ENCODE peak calls at places on chromosomes 5 and 9, in five cellular contexts. V is astrocyte, O is IMR-90, G is neural progenitor cell, Z is fibroblast of lung. M is an unnamed sample.

GRCh38 chr9:137273616-137274320 is 3.8 kb upstream of the TOR4A start:
- DNase-seq in V (no peak), O (no peak), G (no peak), Z (no peak), M (peak; percentile 44)

GRCh38 chr9:88544245-88544644 is 9.3 kb downstream of the NXNL2 start:
- DNase-seq in V (no peak), O (no peak), G (no peak), Z (no peak), M (no peak)

GRCh38 chr5:58999804-59000595 is 417.1 kb downstream of the RAB3C start:
- DNase-seq in V (peak; percentile 47), O (no peak), G (peak; percentile 29), Z (peak; percentile 66), M (peak; percentile 45)

GRCh38 chr9:108756746-108757490 is 98.9 kb downstream of the ACTL7B start:
- DNase-seq in V (no peak), O (no peak), G (peak; percentile 35), Z (no peak), M (no peak)

GRCh38 chr5:160330212-160330611 is 17.8 kb upstream of the CCNJL start:
- DNase-seq in V (no peak), O (no peak), G (no peak), Z (peak; percentile 24), M (no peak)

GRCh38 chr5:54753034-54753433 is 232.4 kb downstream of the ESM1 start:
- DNase-seq in V (peak; percentile 85), O (peak; percentile 79), G (no peak), Z (peak; percentile 88), M (no peak)

GRCh38 chr9:4180907-4181605 is 118.8 kb downstream of the GLIS3 start:
- DNase-seq in V (no peak), O (no peak), G (no peak), Z (no peak), M (no peak)

GRCh38 chr9:74960548-74960947 is 7.8 kb upstream of the C9orf40 start:
- DNase-seq in V (peak; percentile 39), O (peak; percentile 79), G (no peak), Z (peak; percentile 55), M (no peak)

GRCh38 chr5:95861858-95862561 is 39.5 kb upstream of the GLRX start:
- DNase-seq in V (peak; percentile 91), O (peak; percentile 60), G (no peak), Z (peak; percentile 91), M (no peak)

GRCh38 chr5:72288923-72289322 is 31.1 kb downstream of the MRPS27 start:
- DNase-seq in V (no peak), O (no peak), G (no peak), Z (no peak), M (no peak)

GRCh38 chr9:37486616-37487544 is 1.1 kb downstream of the POLR1E start:
- DNase-seq in V (peak; percentile 96), O (peak; percentile 98), G (no peak), Z (peak; percentile 97), M (no peak)

GRCh38 chr5:73180561-73180960 is 7.6 kb downstream of the TMEM174 start:
- DNase-seq in V (peak; percentile 72), O (peak; percentile 49), G (no peak), Z (peak; percentile 81), M (no peak)

GRCh38 chr9:97354637-97355036 is 47.2 kb downstream of the CCDC180 start:
- DNase-seq in V (no peak), O (no peak), G (no peak), Z (no peak), M (no peak)

GRCh38 chr9:12718482-12719026 is 25.4 kb downstream of the TYRP1 start:
- DNase-seq in V (peak; percentile 90), O (peak; percentile 44), G (peak; percentile 82), Z (peak; percentile 93), M (no peak)

GRCh38 chr9:128406848-128407391 is 13.7 kb upstream of the CERCAM start:
- DNase-seq in V (peak; percentile 68), O (peak; percentile 50), G (peak; percentile 36), Z (peak; percentile 79), M (no peak)

GRCh38 chr5:80083115-80083890 is 48.2 kb downstream of the THBS4 start:
- DNase-seq in V (peak; percentile 68), O (peak; percentile 72), G (peak; percentile 87), Z (peak; percentile 75), M (peak; percentile 85)

GRCh38 chr9:115367780-115368179 is 249.8 kb upstream of the TNC start:
- DNase-seq in V (peak; percentile 43), O (peak; percentile 76), G (no peak), Z (peak; percentile 51), M (no peak)

GRCh38 chr5:122697171-122697570 is 77.7 kb upstream of the SNX2 start:
- DNase-seq in V (no peak), O (no peak), G (no peak), Z (no peak), M (no peak)

GRCh38 chr9:88013607-88014006 is 39.3 kb upstream of the CDK20 start:
- DNase-seq in V (no peak), O (no peak), G (no peak), Z (no peak), M (no peak)

GRCh38 chr5:132444061-132444460 is 46.5 kb downstream of the IRF1 start:
- DNase-seq in V (no peak), O (no peak), G (no peak), Z (no peak), M (no peak)

GRCh38 chr5:94140300-94140699 is 398.9 kb upstream of the POU5F2 start:
- DNase-seq in V (no peak), O (no peak), G (no peak), Z (no peak), M (no peak)
- H3K9me3 ChIP-seq in V (no peaks in the 10 kb centered on the region), O (no peaks in the 10 kb centered on the region), G (no peaks in the 10 kb centered on the region), Z (no peaks in the 10 kb centered on the region), M (peaks cover 3% of the 10 kb centered on the region)

GRCh38 chr5:124810420-124810819 is 64.0 kb upstream of the ZNF608 start:
- DNase-seq in V (no peak), O (no peak), G (no peak), Z (no peak), M (no peak)

GRCh38 chr5:124808842-124809268 is 62.4 kb upstream of the ZNF608 start:
- DNase-seq in V (no peak), O (no peak), G (no peak), Z (no peak), M (no peak)

GRCh38 chr5:124806026-124806856 is 59.8 kb upstream of the ZNF608 start:
- DNase-seq in V (peak; percentile 76), O (peak; percentile 81), G (peak; percentile 64), Z (peak; percentile 84), M (no peak)

GRCh38 chr5:124803617-124804331 is 57.3 kb upstream of the ZNF608 start:
- DNase-seq in V (no peak), O (no peak), G (no peak), Z (no peak), M (no peak)

DNA sequence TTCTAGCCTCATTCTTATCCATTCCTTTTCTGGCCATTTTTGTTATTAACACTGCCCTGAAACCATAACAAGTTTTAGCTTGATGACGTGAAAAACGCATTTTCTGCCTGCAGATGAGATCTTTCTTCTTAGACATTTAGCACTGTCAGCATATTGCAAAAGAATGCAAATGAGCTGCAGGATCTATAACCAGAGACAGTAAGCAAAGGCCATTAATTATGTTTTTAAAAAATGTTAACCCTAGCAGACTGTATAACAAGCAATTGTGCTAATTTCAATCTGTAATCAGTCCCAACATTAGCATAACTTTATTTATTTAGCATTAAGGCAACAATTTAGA is 60.4 kb upstream of the ZNF608 start:
- DNase-seq in V (no peak), O (no peak), G (no peak), Z (no peak), M (no peak)
- H2AFZ ChIP-seq in V (peak overlapping the region; percentile 58), O (no peak overlapping the region), G (no peak overlapping the region), Z (no peak overlapping the region), M (no peak overlapping the region)

GRCh38 chr5:157582731-157583580 is 7.4 kb upstream of the ADAM19 start:
- DNase-seq in V (no peak), O (no peak), G (no peak), Z (no peak), M (no peak)
- H3K9me3 ChIP-seq in V (no peaks in the 10 kb centered on the region), O (no peaks in the 10 kb centered on the region), G (no peaks in the 10 kb centered on the region), Z (no peaks in the 10 kb centered on the region), M (no peaks in the 10 kb centered on the region)

GRCh38 chr5:6949230-6949629 is 236.0 kb downstream of the TENT4A start:
- DNase-seq in V (no peak), O (no peak), G (no peak), Z (no peak), M (no peak)
- H2AFZ ChIP-seq in V (no peak overlapping the region), O (no peak overlapping the region), G (no peak overlapping the region), Z (no peak overlapping the region), M (no peak overlapping the region)

GRCh38 chr5:141398608-141399007 is 861 bp downstream of the PCDHGB5 start:
- DNase-seq in V (no peak), O (no peak), G (no peak), Z (no peak), M (no peak)

GRCh38 chr5:141389153-141390042 is 1.9 kb downstream of the PCDHGB4 start:
- DNase-seq in V (no peak), O (no peak), G (no peak), Z (no peak), M (no peak)

GRCh38 chr5:141388661-141389060 is 1.2 kb downstream of the PCDHGB4 start:
- DNase-seq in V (no peak), O (no peak), G (no peak), Z (no peak), M (no peak)

GRCh38 chr5:141393267-141393666 is 834 bp downstream of the PCDHGA8 start:
- DNase-seq in V (no peak), O (no peak), G (no peak), Z (no peak), M (no peak)

DNA sequence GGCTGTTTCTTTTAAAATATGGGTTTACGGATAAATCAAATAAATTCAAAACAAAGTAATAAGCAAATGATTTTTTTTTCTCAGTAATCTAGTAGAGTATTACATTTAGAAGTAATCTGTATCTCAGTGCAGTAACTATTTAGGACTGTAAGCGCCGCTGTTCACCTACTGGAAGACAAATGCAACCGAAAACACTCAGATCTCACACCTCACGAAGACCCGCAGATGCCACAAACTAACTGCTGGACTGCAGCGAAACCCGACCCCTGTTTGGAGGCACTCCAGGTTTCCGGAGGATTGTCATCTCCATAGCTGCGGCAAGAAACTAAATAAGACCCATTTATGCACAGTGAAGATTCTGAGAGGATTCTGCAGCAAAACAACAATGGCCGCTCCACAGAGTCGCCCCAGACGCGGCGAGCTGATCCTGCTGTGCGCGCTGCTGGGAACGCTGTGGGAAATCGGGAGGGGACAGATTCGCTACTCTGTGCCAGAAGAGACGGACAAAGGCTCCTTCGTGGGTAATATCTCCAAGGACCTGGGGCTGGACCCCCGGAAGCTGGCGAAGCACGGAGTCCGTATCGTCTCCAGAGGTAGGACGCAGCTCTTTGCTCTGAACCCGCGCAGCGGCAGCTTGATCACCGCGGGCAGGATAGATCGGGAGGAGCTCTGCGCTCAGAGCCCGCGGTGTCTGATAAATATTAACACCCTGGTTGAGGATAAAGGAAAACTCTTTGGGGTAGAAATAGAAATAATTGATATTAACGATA is at the start of gene PCDHGA8:
- DNase-seq in V (no peak), O (peak; percentile 49), G (no peak), Z (no peak), M (no peak)
- H3K9me3 ChIP-seq in V (peaks cover 47% of the 10 kb centered on the region), O (peaks cover 51% of the 10 kb centered on the region), G (peaks cover 57% of the 10 kb centered on the region), Z (peaks cover 4% of the 10 kb centered on the region), M (peaks cover 19% of the 10 kb centered on the region)

M was measured in Karpas-422.